ENCODE peak calls at places on chromosomes 4 and X, in nine cellular contexts. G is ovary, W is MM.1S, F is HepG2, B is astrocyte, K is breast epithelium, C is adrenal gland, P is Peyer's patch, S is heart left ventricle. H is an unnamed sample.

GRCh38 chr4:55080174-55080865 is 45.1 kb downstream of the KDR start:
- DNase-seq in C (no peak), K (no peak), G (no peak), B (peak; percentile 32), P (no peak), W (no peak), F (no peak), S (no peak), H (no peak)

GRCh38 chr4:81875962-81876650 is 404.4 kb upstream of the RASGEF1B start:
- DNase-seq in B (no peak), G (no peak), C (no peak), W (no peak), F (no peak), P (no peak), S (no peak), K (no peak), H (no peak)

GRCh38 chrX:41118156-41118555 is 32.9 kb downstream of the USP9X start:
- DNase-seq in S (no peak), F (no peak), C (no peak), W (no peak), P (no peak), B (no peak), G (no peak), K (no peak), H (no peak)

GRCh38 chr4:22869235-22869634 is 176.5 kb downstream of the GBA3 start:
- DNase-seq in K (no peak), W (no peak), G (no peak), B (no peak), P (no peak), C (no peak), F (no peak), S (no peak), H (no peak)

GRCh38 chrX:153764786-153765137 is 713 bp downstream of the PLXNB3 start:
- DNase-seq in C (peak; percentile 17), W (no peak), P (no peak), B (no peak), G (peak; percentile 18), K (no peak), S (no peak), F (peak; percentile 20), H (no peak)

GRCh38 chr4:6322761-6323566 is 53.3 kb downstream of the WFS1 start:
- DNase-seq in F (peak; percentile 94), S (peak; percentile 55), B (no peak), G (no peak), C (no peak), P (no peak), W (peak; percentile 48), K (no peak), H (no peak)

GRCh38 chrX:144732588-144732987 is 514.7 kb upstream of the SPANXN1 start:
- DNase-seq in W (no peak), S (no peak), K (no peak), B (no peak), C (no peak), F (no peak), G (no peak), P (no peak), H (no peak)

GRCh38 chr4:155444695-155445094 is 67.9 kb upstream of the MAP9 start:
- DNase-seq in K (no peak), B (no peak), G (no peak), P (no peak), S (no peak), C (no peak), W (no peak), F (no peak), H (no peak)

GRCh38 chr4:2042207-2042946 is 16.8 kb upstream of the NAT8L start:
- DNase-seq in G (no peak), B (no peak), C (no peak), S (no peak), W (peak; percentile 38), P (peak; percentile 37), K (no peak), F (no peak), H (peak; percentile 44)

DNA sequence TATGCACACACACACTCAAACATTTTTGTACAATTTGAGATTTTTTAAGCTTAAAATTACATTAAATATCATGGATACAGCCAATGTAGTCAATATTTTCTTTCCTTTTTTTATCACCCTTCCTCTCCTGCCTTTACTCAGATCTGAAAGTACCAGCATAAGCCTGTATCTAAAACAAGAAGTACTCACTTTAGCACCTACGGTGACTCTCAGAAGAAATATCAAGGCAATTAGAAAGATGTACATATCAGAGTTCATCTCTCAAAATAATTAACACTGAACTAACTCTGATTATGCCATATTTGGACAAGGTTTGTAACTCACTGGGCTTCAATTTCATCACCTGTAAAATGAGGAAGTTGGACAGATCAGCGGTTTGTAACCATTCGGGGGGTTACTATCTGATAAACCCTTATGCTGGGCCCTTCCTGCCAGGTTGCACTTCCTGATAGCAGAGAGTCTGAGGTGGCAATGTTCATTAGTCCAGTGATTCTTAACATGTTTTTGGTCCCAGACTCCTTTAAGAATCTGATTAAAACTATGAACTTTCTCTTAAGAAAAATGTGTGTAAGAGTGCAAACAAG is 5.7 kb upstream of the GPR174 start:
- DNase-seq in P (peak; percentile 72), G (no peak), K (no peak), C (no peak), S (no peak), W (peak; percentile 71), B (no peak), F (no peak), H (no peak)
- H3K27me3 ChIP-seq in P (no peaks in the 10 kb centered on the region), G (no peaks in the 10 kb centered on the region), K (no peaks in the 10 kb centered on the region), C (no peaks in the 10 kb centered on the region), S (no peaks in the 10 kb centered on the region), W (no peaks in the 10 kb centered on the region), B (no peaks in the 10 kb centered on the region), F (no peaks in the 10 kb centered on the region), H (no peaks in the 10 kb centered on the region)

GRCh38 chr4:37549003-37549402 is 137.2 kb downstream of the RELL1 start:
- DNase-seq in W (no peak), G (no peak), F (no peak), B (peak; percentile 96), S (no peak), C (no peak), P (no peak), K (no peak), H (no peak)
- H3K9me3 ChIP-seq in W (no peaks in the 10 kb centered on the region), G (no peaks in the 10 kb centered on the region), F (peaks cover 5% of the 10 kb centered on the region), B (no peaks in the 10 kb centered on the region), S (no peaks in the 10 kb centered on the region), C (no peaks in the 10 kb centered on the region), P (no peaks in the 10 kb centered on the region), K (peaks cover 5% of the 10 kb centered on the region), H (peaks cover 6% of the 10 kb centered on the region)

DNA sequence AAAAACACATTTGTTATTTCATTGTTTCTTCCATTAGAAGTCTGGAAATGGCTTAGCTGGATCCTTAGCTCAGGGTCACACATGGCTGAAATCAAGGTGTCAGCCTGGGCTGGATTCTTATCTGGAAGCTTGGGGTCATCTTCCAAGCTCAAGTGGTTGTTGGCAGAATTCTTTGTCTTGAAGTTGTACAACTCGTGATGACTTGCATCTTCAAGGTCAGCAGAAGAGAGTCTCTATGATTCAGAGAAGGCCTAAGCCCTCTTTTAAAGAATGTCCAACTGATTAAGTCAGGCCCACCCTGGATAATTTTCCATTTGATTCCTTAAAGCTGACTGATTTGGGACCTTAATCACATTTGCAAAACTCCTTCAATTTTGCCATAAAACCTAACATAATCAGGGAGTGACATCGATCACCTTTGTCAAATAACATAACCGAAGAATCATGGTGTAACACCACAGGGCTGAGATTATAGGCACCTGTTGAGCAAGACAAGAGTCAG is 22.1 kb downstream of the TMSB4X start:
- DNase-seq in K (no peak), F (no peak), B (no peak), S (no peak), P (no peak), W (no peak), G (no peak), C (no peak), H (no peak)
- H3K4me1 ChIP-seq in K (no peaks in the 10 kb centered on the region), F (no peaks in the 10 kb centered on the region), B (peaks cover 10% of the 10 kb centered on the region), S (peaks cover 3% of the 10 kb centered on the region), P (peaks cover 17% of the 10 kb centered on the region), W (peaks cover 32% of the 10 kb centered on the region), G (peaks cover 3% of the 10 kb centered on the region), C (peaks cover 24% of the 10 kb centered on the region), H (peaks cover 22% of the 10 kb centered on the region)

DNA sequence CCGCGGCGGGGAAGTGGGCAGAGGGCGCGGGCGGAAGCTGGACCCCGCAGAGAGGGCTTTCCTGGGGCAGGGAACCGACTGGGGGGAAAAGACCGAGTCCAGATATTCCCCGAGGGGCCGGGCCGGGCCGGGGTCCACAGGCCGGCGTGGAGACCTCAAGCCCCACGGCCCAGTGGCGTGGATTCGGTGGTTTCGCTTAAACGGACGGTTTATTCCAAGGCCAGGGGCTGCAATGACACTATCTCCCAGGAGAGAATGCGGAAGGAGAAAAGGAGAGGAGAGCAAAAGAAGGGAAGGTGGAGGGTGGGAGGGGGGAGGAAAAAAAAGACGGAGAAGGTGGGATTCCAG is 10.8 kb downstream of the ARX start:
- DNase-seq in F (no peak), S (no peak), P (no peak), W (no peak), C (no peak), K (no peak), G (no peak), B (no peak), H (no peak)
- H3K27me3 ChIP-seq in F (peaks cover 2% of the 10 kb centered on the region), S (peaks cover 70% of the 10 kb centered on the region), P (peaks cover 8% of the 10 kb centered on the region), W (peaks cover 16% of the 10 kb centered on the region), C (peaks cover 80% of the 10 kb centered on the region), K (no peaks in the 10 kb centered on the region), G (no peaks in the 10 kb centered on the region), B (peaks cover 45% of the 10 kb centered on the region), H (no peaks in the 10 kb centered on the region)

DNA sequence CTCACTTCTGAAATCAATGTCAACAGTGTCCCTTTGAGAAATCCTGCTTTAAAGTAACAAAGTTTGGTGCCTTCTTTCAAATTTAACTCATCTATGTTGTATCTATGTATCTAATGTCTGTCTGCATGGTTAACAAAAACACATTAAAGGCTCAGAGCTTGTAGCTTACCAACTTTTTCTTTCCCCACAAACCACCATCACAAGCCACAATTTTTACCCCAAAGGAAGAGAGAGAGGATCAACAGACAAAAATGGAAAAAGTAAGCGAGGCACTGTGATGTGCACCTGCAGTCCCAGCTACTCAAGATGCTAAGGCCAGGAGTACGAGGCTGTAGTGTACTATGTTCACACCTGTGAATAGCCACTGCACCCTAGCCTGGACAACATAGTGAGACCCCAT is 17.2 kb downstream of the ATRX start:
- DNase-seq in B (no peak), S (no peak), W (no peak), G (no peak), P (no peak), F (no peak), K (no peak), C (no peak), H (no peak)
- H3K9me3 ChIP-seq in B (no peaks in the 10 kb centered on the region), S (no peaks in the 10 kb centered on the region), W (no peaks in the 10 kb centered on the region), G (no peaks in the 10 kb centered on the region), P (no peaks in the 10 kb centered on the region), F (no peaks in the 10 kb centered on the region), K (no peaks in the 10 kb centered on the region), C (no peaks in the 10 kb centered on the region), H (no peaks in the 10 kb centered on the region)

H was measured in Caco-2.